ENCODE peak calls at places on chromosome 7, in four cellular contexts. M is A549, Y is ascending aorta, B is adipocyte. V is an unnamed sample.

GRCh38 chr7:65953321-65953720 is 28.7 kb downstream of the GUSB start:
- DNase-seq in B (no peak), M (no peak), Y (no peak), V (no peak)

GRCh38 chr7:140542226-140542625 is 62.9 kb upstream of the MKRN1 start:
- DNase-seq in Y (no peak), B (peak; percentile 39), M (no peak), V (peak; percentile 24)

GRCh38 chr7:36961097-36961496 is 236.8 kb upstream of the AOAH start:
- DNase-seq in Y (no peak), M (no peak), B (no peak), V (no peak)

GRCh38 chr7:50308301-50309129 is 4.0 kb downstream of the IKZF1 start:
- DNase-seq in B (no peak), Y (no peak), M (no peak), V (no peak)

GRCh38 chr7:88597941-88598425 is 161.5 kb upstream of the ZNF804B start:
- DNase-seq in M (no peak), Y (no peak), B (no peak), V (no peak)

GRCh38 chr7:31192996-31193395 is 140.9 kb downstream of the ADCYAP1R1 start:
- DNase-seq in Y (no peak), B (peak; percentile 65), M (peak; percentile 61), V (no peak)

GRCh38 chr7:29469984-29470557 is 93.6 kb upstream of the PRR15 start:
- DNase-seq in M (no peak), B (no peak), Y (no peak), V (no peak)

GRCh38 chr7:77306231-77307067 is 106.8 kb upstream of the FGL2 start:
- DNase-seq in Y (no peak), M (no peak), B (no peak), V (no peak)

GRCh38 chr7:3922175-3922635 is 621.2 kb downstream of the SDK1 start:
- DNase-seq in B (peak; percentile 83), M (peak; percentile 56), Y (peak; percentile 71), V (peak; percentile 77)

GRCh38 chr7:43117025-43117424 is 4.6 kb downstream of the HECW1 start:
- DNase-seq in Y (no peak), M (no peak), B (peak; percentile 39), V (no peak)

GRCh38 chr7:105654994-105655900 is 74.0 kb upstream of the EFCAB10 start:
- DNase-seq in Y (no peak), M (no peak), B (peak; percentile 38), V (peak; percentile 17)

GRCh38 chr7:135204271-135204872 is 7.0 kb downstream of the WDR91 start:
- DNase-seq in M (no peak), Y (no peak), B (no peak), V (no peak)

GRCh38 chr7:30347226-30348082 is 63.1 kb downstream of the ZNRF2 start:
- DNase-seq in Y (no peak), B (no peak), M (no peak), V (no peak)

GRCh38 chr7:102080003-102080361 is 206.7 kb upstream of the SH2B2 start:
- DNase-seq in B (no peak), M (no peak), Y (no peak), V (no peak)

GRCh38 chr7:149872419-149873073 is 1.2 kb upstream of the ATP6V0E2 start:
- DNase-seq in B (peak; percentile 85), Y (peak; percentile 89), M (peak; percentile 99), V (no peak)

GRCh38 chr7:20075415-20075814 is 141.8 kb downstream of the MACC1 start:
- DNase-seq in M (no peak), Y (no peak), B (no peak), V (no peak)

GRCh38 chr7:45003789-45004188 is 3.8 kb downstream of the CCM2 start:
- DNase-seq in B (no peak), Y (no peak), M (no peak), V (no peak)

GRCh38 chr7:42768037-42768436 is 143.8 kb downstream of the C7orf25 start:
- DNase-seq in M (no peak), B (no peak), Y (no peak), V (no peak)

GRCh38 chr7:152059311-152059710 is 33.8 kb downstream of the GALNT11 start:
- DNase-seq in B (no peak), Y (no peak), M (no peak), V (no peak)

DNA sequence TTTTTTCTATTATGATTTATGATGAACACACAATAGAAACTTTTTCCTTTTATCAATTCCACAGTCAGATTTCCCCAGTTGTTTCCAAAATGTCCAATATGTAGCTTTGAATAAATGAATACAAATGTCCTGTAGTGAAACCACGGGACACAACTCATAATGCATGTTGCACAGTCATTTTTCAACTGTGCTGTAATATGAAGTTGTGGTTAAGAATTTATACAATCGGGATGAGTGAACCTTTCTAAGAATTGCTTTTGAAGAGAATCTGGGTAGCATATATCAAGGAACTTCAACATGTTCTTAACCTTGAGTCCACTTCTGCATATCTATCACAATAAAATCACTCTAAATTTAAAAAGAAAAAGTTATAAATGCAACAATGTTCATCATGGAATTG is 14.6 kb upstream of the ST7 start:
- DNase-seq in B (no peak), Y (no peak), M (no peak), V (no peak)
- H3K4me3 ChIP-seq in B (no peak overlapping the region), Y (no peak overlapping the region), M (no peak overlapping the region), V (no peak overlapping the region)

GRCh38 chr7:112201839-112202238 is 4.4 kb downstream of the DOCK4 start:
- DNase-seq in M (no peak), B (no peak), Y (no peak), V (no peak)

GRCh38 chr7:112201421-112201820 is 4.8 kb downstream of the DOCK4 start:
- DNase-seq in Y (no peak), B (peak; percentile 66), M (no peak), V (peak; percentile 75)

GRCh38 chr7:112202819-112203218 is 3.4 kb downstream of the DOCK4 start:
- DNase-seq in B (peak; percentile 42), Y (no peak), M (no peak), V (no peak)

GRCh38 chr7:112199035-112199655 is 7.1 kb downstream of the DOCK4 start:
- DNase-seq in M (no peak), Y (no peak), B (peak; percentile 71), V (no peak)

GRCh38 chr7:112199672-112200071 is 6.5 kb downstream of the DOCK4 start:
- DNase-seq in B (peak; percentile 13), Y (no peak), M (no peak), V (no peak)
- H3K4me3 ChIP-seq in B (no peak overlapping the region), Y (no peak overlapping the region), M (no peak overlapping the region), V (no peak overlapping the region)

GRCh38 chr7:113256883-113257531 is 138.7 kb upstream of the SMIM30 start:
- DNase-seq in Y (no peak), B (peak; percentile 27), M (no peak), V (no peak)
- H3K4me3 ChIP-seq in Y (no peak overlapping the region), B (no peak overlapping the region), M (no peak overlapping the region), V (no peak overlapping the region)

DNA sequence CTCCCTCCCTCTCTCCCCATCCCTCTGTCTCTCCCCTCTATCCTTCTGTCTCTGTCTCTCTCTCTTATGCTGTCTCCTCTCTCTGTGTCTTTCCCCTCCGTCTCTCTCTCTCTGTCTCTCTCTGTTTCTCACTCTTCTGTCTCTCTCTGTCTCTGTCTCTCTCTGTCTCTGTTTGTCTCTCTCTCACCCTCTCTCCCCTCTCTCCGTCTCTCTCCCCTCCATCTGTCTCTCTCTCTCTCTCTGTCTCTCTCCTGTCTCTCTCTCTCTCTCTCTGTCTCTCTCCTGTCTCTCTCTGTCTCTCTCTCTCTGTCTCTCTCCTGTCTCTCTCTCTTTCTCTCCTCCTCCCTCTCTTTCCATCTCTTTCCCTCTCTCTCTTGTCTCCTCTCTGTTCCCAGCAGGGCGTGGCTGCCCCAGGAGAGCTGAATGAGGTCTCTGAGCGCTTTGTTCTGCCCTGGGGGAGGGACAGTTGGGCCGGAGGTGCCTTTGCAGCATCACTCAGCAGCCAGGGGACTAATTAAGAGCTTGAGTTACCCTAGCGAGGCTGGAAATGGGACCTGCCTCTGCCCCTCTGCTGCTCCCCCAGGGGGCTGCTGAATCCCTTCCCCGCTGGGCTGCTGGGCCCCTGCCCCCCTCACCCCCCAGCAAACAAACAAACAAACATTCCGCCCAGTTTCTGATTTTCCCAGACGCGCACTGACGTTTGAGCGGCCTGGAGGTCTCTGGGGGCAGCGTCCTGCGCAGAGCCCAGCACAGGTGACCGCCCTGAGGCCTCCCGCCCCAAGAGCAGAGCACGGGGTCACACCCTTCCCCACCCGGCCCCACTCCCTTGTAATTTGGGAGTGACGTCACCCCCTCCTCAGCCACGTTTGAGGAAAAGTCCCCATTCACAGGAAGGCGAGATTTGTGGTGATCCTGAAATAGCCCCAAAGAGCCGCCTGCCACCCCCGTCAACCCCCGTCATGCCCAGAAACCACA is 68.1 kb downstream of the PDGFA start:
- DNase-seq in Y (no peak), M (no peak), B (no peak), V (no peak)
- H3K4me3 ChIP-seq in Y (no peak overlapping the region), M (no peak overlapping the region), B (peak overlapping the region; percentile 23), V (no peak overlapping the region)

GRCh38 chr7:127731431-127732080 is 79.6 kb downstream of the SND1 start:
- DNase-seq in B (no peak), M (no peak), Y (no peak), V (no peak)
- H3K4me3 ChIP-seq in B (no peak overlapping the region), M (no peak overlapping the region), Y (no peak overlapping the region), V (no peak overlapping the region)

DNA sequence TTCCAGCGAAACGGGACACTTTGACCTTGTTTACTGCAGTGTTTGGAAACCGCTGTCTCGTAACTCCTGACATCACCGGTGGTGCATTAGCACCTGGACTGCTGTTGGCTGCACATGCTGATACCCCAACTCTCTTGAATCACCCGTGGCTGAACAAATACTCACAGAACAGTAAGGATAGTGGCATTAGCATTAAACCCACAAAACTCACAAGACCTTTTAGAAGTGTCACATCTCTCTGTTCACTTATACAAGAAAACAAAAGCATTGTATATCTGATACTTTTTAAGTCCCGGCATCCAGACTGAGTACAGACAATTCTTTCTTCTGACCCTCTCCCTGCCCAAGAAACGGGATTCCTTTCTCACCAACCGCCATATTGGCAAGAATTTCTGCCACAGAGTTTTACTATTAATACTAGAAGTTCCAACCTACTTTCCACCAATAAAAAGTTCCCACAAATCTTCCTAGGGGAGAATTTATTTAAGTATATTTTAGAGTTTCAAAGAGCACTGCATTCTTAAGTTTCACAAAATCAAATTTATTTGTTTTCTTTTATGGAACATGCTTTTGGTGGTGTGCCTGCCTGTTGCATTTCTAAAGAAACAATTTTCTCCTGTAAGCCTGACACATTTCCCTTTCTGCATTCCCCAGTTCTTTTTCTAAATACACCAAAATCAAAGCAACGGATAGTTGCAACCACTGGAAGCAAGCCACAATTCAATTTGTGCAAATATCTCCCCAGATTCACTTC is 208.4 kb upstream of the KLF14 start:
- DNase-seq in B (peak; percentile 56), Y (no peak), M (peak; percentile 64), V (no peak)
- H3K4me3 ChIP-seq in B (peak overlapping the region; percentile 77), Y (peak overlapping the region; percentile 60), M (peak overlapping the region; percentile 52), V (no peak overlapping the region)

DNA sequence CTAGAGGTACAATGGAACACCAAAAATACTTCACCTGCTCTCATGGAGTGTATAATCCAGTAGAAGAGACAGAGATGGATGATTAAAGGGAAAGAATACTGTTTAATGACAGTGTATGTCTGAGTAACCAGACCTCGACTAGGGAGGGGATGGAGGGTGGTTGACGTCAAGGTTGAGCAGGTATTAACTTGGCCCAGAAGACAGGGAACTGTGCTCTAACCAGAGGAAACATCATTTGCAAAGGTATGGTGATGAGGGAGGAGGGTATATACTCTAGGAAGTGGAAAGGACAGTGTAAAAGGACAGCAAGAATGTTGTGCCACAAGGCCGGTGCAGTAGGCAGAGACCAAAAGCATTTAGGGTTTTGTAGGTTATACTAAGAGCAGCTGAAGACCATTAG is 2.9 kb downstream of the MIOS start:
- DNase-seq in Y (no peak), M (no peak), B (no peak), V (no peak)
- H3K4me3 ChIP-seq in Y (no peak overlapping the region), M (no peak overlapping the region), B (no peak overlapping the region), V (peak overlapping the region; percentile 2)

GRCh38 chr7:130486963-130487324 is 4.9 kb upstream of the MEST start:
- DNase-seq in Y (no peak), M (no peak), B (no peak), V (no peak)
- H3K4me3 ChIP-seq in Y (peak overlapping the region; percentile 71), M (peak overlapping the region; percentile 54), B (peak overlapping the region; percentile 68), V (no peak overlapping the region)